ENCODE peak calls at places on chromosome 21, in eight cellular contexts. D is tibial artery, N is IMR-90, A is PC-3, O is heart left ventricle, V is fibroblast of lung, Z is cardiac muscle cell, Y is fibroblast of mammary gland. U is an unnamed sample.

GRCh38 chr21:37866027-37866426 is 50.2 kb downstream of the KCNJ6 start:
- DNase-seq in D (no peak), N (no peak), A (no peak), O (no peak), V (no peak), Z (no peak), Y (no peak), U (no peak)

GRCh38 chr21:16605588-16605987 is 875.8 kb downstream of the USP25 start:
- DNase-seq in D (no peak), N (no peak), A (no peak), O (no peak), V (peak), Z (peak), Y (peak), U (no peak)

GRCh38 chr21:38806153-38806941 is 618 bp downstream of the ETS2 start:
- DNase-seq in D (peak), N (no peak), A (no peak), O (peak), V (peak), Z (peak), Y (no peak), U (no peak)

GRCh38 chr21:38323721-38324591 is 67.2 kb downstream of the KCNJ15 start:
- DNase-seq in D (no peak), N (peak), A (peak), O (no peak), V (peak), Z (peak), Y (peak), U (peak)

GRCh38 chr21:41597811-41598231 is 89.9 kb upstream of the TMPRSS2 start:
- DNase-seq in D (peak), N (no peak), A (no peak), O (no peak), V (no peak), Z (no peak), Y (no peak), U (no peak)

GRCh38 chr21:42929969-42930368 is 4.5 kb upstream of the ERVH48-1 start:
- DNase-seq in D (no peak), N (no peak), A (no peak), O (no peak), V (no peak), Z (no peak), Y (no peak), U (no peak)

GRCh38 chr21:42837421-42838211 is 41.7 kb downstream of the WDR4 start:
- DNase-seq in D (no peak), N (no peak), A (no peak), O (no peak), V (no peak), Z (no peak), Y (no peak), U (no peak)

GRCh38 chr21:41641821-41642368 is 125.0 kb downstream of the RIPK4 start:
- DNase-seq in D (peak), N (peak), A (peak), O (peak), V (peak), Z (no peak), Y (peak), U (peak)

GRCh38 chr21:27024316-27024715 is 57.4 kb upstream of the ADAMTS5 start:
- DNase-seq in D (no peak), N (peak), A (no peak), O (no peak), V (peak), Z (no peak), Y (peak), U (peak)

GRCh38 chr21:33668180-33668579 is 25.9 kb downstream of the ITSN1 start:
- DNase-seq in D (no peak), N (peak), A (no peak), O (no peak), V (peak), Z (no peak), Y (peak), U (no peak)

GRCh38 chr21:42426424-42426823 is 22.7 kb downstream of the UBASH3A start:
- DNase-seq in D (no peak), N (no peak), A (no peak), O (no peak), V (no peak), Z (no peak), Y (no peak), U (no peak)

GRCh38 chr21:42056996-42057689 is 14.0 kb upstream of the UMODL1 start:
- DNase-seq in D (peak), N (peak), A (peak), O (no peak), V (peak), Z (no peak), Y (peak), U (peak)

GRCh38 chr21:28426545-28426944 is 566.1 kb downstream of the LTN1 start:
- DNase-seq in D (no peak), N (peak), A (no peak), O (no peak), V (no peak), Z (no peak), Y (peak), U (no peak)

GRCh38 chr21:37207441-37208009 is 59.6 kb downstream of the VPS26C start:
- DNase-seq in D (no peak), N (no peak), A (peak), O (peak), V (peak), Z (peak), Y (peak), U (no peak)

GRCh38 chr21:28375708-28376385 is 616.8 kb downstream of the LTN1 start:
- DNase-seq in D (no peak), N (peak), A (no peak), O (no peak), V (peak), Z (no peak), Y (peak), U (peak)

GRCh38 chr21:29365636-29366305 is 67.0 kb downstream of the BACH1 start:
- DNase-seq in D (no peak), N (no peak), A (no peak), O (no peak), V (no peak), Z (no peak), Y (no peak), U (no peak)

GRCh38 chr21:18443686-18444085 is 40.1 kb upstream of the TMPRSS15 start:
- DNase-seq in D (no peak), N (no peak), A (no peak), O (no peak), V (no peak), Z (no peak), Y (no peak), U (no peak)

GRCh38 chr21:37119421-37120218 is 46.6 kb downstream of the TTC3 start:
- DNase-seq in D (no peak), N (no peak), A (no peak), O (no peak), V (peak), Z (peak), Y (no peak), U (no peak)

GRCh38 chr21:38984982-38985422 is 179.3 kb downstream of the ETS2 start:
- DNase-seq in D (no peak), N (peak), A (no peak), O (no peak), V (peak), Z (no peak), Y (peak), U (peak)

GRCh38 chr21:23887709-23888303 is 1719.5 kb downstream of the MRPL39 start:
- DNase-seq in D (no peak), N (no peak), A (no peak), O (no peak), V (no peak), Z (no peak), Y (no peak), U (no peak)

GRCh38 chr21:38921511-38922215 is 115.9 kb downstream of the ETS2 start:
- DNase-seq in D (no peak), N (no peak), A (peak), O (no peak), V (peak), Z (no peak), Y (peak), U (no peak)

GRCh38 chr21:38277501-38278111 is 20.8 kb downstream of the KCNJ15 start:
- DNase-seq in D (no peak), N (peak), A (peak), O (peak), V (peak), Z (no peak), Y (peak), U (peak)

GRCh38 chr21:37146320-37147225 is 73.5 kb downstream of the TTC3 start:
- DNase-seq in D (no peak), N (peak), A (no peak), O (no peak), V (peak), Z (peak), Y (no peak), U (no peak)

GRCh38 chr21:26881504-26882228 is 36.5 kb upstream of the ADAMTS1 start:
- DNase-seq in D (no peak), N (peak), A (peak), O (no peak), V (peak), Z (peak), Y (peak), U (no peak)

GRCh38 chr21:42384999-42385398 is 10.9 kb downstream of the TMPRSS3 start:
- DNase-seq in D (no peak), N (no peak), A (peak), O (no peak), V (no peak), Z (no peak), Y (no peak), U (no peak)

GRCh38 chr21:42039470-42039901 is 29.3 kb upstream of the ZBTB21 start:
- DNase-seq in D (no peak), N (peak), A (peak), O (no peak), V (peak), Z (no peak), Y (peak), U (peak)

GRCh38 chr21:46604975-46605758 is at the start of gene S100B:
- DNase-seq in D (no peak), N (no peak), A (no peak), O (no peak), V (peak), Z (peak), Y (no peak), U (no peak)

GRCh38 chr21:42171091-42172053 is 47.6 kb upstream of the ABCG1 start:
- DNase-seq in D (no peak), N (no peak), A (peak), O (peak), V (no peak), Z (no peak), Y (peak), U (no peak)

GRCh38 chr21:34670220-34670961 is 1.6 kb downstream of the CLIC6 start:
- DNase-seq in D (no peak), N (no peak), A (no peak), O (no peak), V (peak), Z (peak), Y (peak), U (no peak)

GRCh38 chr21:37921091-37921490 is 4.8 kb upstream of the KCNJ6 start:
- DNase-seq in D (no peak), N (peak), A (peak), O (no peak), V (peak), Z (no peak), Y (no peak), U (no peak)

GRCh38 chr21:36073181-36073580 is 3.4 kb downstream of the CBR1 start:
- DNase-seq in D (no peak), N (no peak), A (no peak), O (no peak), V (no peak), Z (no peak), Y (no peak), U (no peak)

GRCh38 chr21:43814215-43815106 is 25.1 kb downstream of the RRP1 start:
- DNase-seq in D (no peak), N (no peak), A (no peak), O (peak), V (peak), Z (no peak), Y (no peak), U (no peak)

GRCh38 chr21:36464590-36464989 is 15.3 kb downstream of the CLDN14 start:
- DNase-seq in D (no peak), N (no peak), A (no peak), O (no peak), V (no peak), Z (no peak), Y (no peak), U (no peak)

GRCh38 chr21:37675202-37675801 is 241.0 kb downstream of the KCNJ6 start:
- DNase-seq in D (no peak), N (peak), A (peak), O (peak), V (peak), Z (peak), Y (peak), U (no peak)

GRCh38 chr21:41642399-41642798 is 124.5 kb downstream of the RIPK4 start:
- DNase-seq in D (no peak), N (peak), A (peak), O (no peak), V (peak), Z (no peak), Y (peak), U (no peak)

DNA sequence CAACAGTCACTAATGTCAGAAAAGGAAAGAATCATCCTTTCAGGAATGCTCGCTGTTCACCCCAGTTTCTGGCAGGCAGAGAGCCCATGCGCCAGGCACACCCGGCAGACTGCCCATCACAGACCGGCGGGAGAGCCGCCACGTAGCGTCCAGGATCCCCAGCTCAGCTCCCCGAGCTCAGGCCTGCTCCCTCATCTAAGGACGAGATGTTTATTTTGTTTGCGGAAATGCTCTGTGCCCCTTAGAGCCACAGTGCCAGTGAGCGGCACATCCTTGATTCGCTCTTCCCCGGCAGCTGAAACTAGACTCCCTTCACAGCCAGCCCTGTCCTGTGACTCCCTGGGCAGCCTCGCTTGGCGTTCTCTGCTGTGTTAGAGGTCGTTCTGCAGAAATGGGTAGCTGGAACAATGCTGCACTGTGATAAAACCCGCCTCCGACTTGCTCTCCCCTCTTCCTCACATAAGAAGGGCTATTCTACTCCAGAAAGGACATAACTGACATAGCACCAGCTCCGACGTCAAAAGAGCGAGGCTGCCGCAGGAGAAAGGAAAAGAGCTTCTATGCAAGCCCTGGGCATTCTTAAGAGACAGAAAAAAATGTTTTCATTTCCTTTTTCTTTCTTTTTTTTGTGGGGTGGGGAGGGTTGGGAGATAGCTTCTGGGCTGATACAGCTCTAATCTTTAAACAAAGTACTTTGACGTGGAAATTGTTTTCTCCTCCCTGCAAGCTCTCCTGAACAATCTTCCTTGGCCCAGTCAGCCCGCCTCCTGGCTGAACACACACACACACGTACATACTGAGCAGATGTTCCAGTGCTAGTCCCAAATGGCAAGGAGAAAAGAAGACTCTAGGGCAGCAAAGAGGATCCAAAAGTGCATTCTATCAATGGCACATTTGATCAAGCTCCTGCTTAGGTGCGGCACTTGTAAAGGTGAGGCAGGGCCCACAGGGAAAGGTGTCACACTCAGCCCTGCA is 37.2 kb downstream of the MRAP start:
- DNase-seq in D (peak), N (peak), A (no peak), O (no peak), V (peak), Z (no peak), Y (no peak), U (no peak)
- TF ChIP-seq CTCF in D (no peak), N (no peak), A (no peak), O (no peak), V (no peak), Z (no peak), Y (no peak), U (no peak)

GRCh38 chr21:45415943-45416611 is 11.1 kb downstream of the COL18A1 start:
- DNase-seq in D (peak), N (no peak), A (no peak), O (peak), V (no peak), Z (no peak), Y (no peak), U (no peak)

GRCh38 chr21:45418301-45419071 is 13.5 kb downstream of the COL18A1 start:
- DNase-seq in D (peak), N (no peak), A (no peak), O (peak), V (no peak), Z (no peak), Y (no peak), U (no peak)

GRCh38 chr21:45417951-45418300 is 13.0 kb downstream of the COL18A1 start:
- DNase-seq in D (peak), N (no peak), A (no peak), O (peak), V (no peak), Z (no peak), Y (no peak), U (no peak)

GRCh38 chr21:45416619-45417018 is 11.7 kb downstream of the COL18A1 start:
- DNase-seq in D (no peak), N (no peak), A (no peak), O (no peak), V (no peak), Z (no peak), Y (no peak), U (no peak)

GRCh38 chr21:45417256-45417950 is 12.4 kb downstream of the COL18A1 start:
- DNase-seq in D (peak), N (no peak), A (no peak), O (peak), V (peak), Z (no peak), Y (no peak), U (no peak)
- H3K4me3 ChIP-seq in D (peak), N (no peak), A (no peak), O (no peak), V (no peak), Z (no peak), Y (no peak), U (no peak)

GRCh38 chr21:25790122-25790951 is 55.6 kb downstream of the GABPA start:
- DNase-seq in D (no peak), N (peak), A (peak), O (no peak), V (peak), Z (peak), Y (peak), U (peak)
- TF ChIP-seq CTCF in D (no peak), N (peak), A (peak), O (peak), V (peak), Z (peak), Y (peak), U (peak)

GRCh38 chr21:15242906-15243305 is 178.1 kb upstream of the NRIP1 start:
- DNase-seq in D (no peak), N (no peak), A (peak), O (no peak), V (no peak), Z (no peak), Y (no peak), U (no peak)
- H3K4me3 ChIP-seq in D (no peak), N (no peak), A (no peak), O (no peak), V (no peak), Z (no peak), Y (no peak), U (no peak)

GRCh38 chr21:44846201-44846484 is 27.3 kb downstream of the PTTG1IP start:
- DNase-seq in D (no peak), N (no peak), A (no peak), O (no peak), V (no peak), Z (no peak), Y (no peak), U (no peak)
- TF ChIP-seq CTCF in D (no peak), N (no peak), A (peak), O (no peak), V (no peak), Z (no peak), Y (no peak), U (no peak)

U was measured in AG09309.